ENCODE peak calls at places on chromosomes 4 and X, in five cellular contexts. R, A, C, L and P are unnamed samples.

GRCh38 chr4:152221816-152222516 is 313.9 kb downstream of the FBXW7 start:
- DNase-seq in R (no peak), A (no peak), C (no peak), L (no peak), P (no peak)

GRCh38 chrX:8815460-8816065 is 14.4 kb upstream of the FAM9A start:
- DNase-seq in R (no peak), A (peak; percentile 48), C (no peak), L (peak; percentile 2), P (no peak)

GRCh38 chr4:118917582-118917981 is 28.9 kb downstream of the SYNPO2 start:
- DNase-seq in R (no peak), A (no peak), C (no peak), L (no peak), P (no peak)

GRCh38 chr4:108543359-108543968 is 76.9 kb upstream of the RPL34 start:
- DNase-seq in R (no peak), A (no peak), C (no peak), L (no peak), P (no peak)

GRCh38 chr4:1098311-1098925 is 14.9 kb downstream of the RNF212 start:
- DNase-seq in R (no peak), A (no peak), C (no peak), L (no peak), P (no peak)

GRCh38 chr4:67584496-67584895 is 26.0 kb downstream of the STAP1 start:
- DNase-seq in R (no peak), A (no peak), C (no peak), L (no peak), P (no peak)

GRCh38 chrX:51614353-51614752 is 4.4 kb downstream of the CENPVL3 start:
- DNase-seq in R (no peak), A (peak; percentile 66), C (no peak), L (peak; percentile 12), P (peak; percentile 11)

GRCh38 chr4:127463883-127464282 is 168.9 kb upstream of the INTU start:
- DNase-seq in R (no peak), A (no peak), C (no peak), L (no peak), P (no peak)

GRCh38 chr4:148522995-148523394 is 80.8 kb upstream of the NR3C2 start:
- DNase-seq in R (no peak), A (no peak), C (no peak), L (no peak), P (no peak)

GRCh38 chr4:80521438-80521837 is 185.9 kb downstream of the CFAP299 start:
- DNase-seq in R (no peak), A (no peak), C (no peak), L (no peak), P (no peak)

GRCh38 chrX:54178100-54178940 is 4.7 kb downstream of the FAM120C start:
- DNase-seq in R (peak; percentile 25), A (peak; percentile 80), C (peak; percentile 53), L (peak; percentile 67), P (peak; percentile 25)

GRCh38 chrX:102659790-102660757 is 8.8 kb downstream of the GPRASP1 start:
- DNase-seq in R (no peak), A (peak; percentile 69), C (no peak), L (peak; percentile 42), P (no peak)

GRCh38 chr4:150119492-150119891 is 41.2 kb downstream of the DCLK2 start:
- DNase-seq in R (no peak), A (peak; percentile 45), C (no peak), L (peak; percentile 33), P (no peak)

GRCh38 chrX:136055651-136056221 is 70.5 kb downstream of the SLC9A6 start:
- DNase-seq in R (peak; percentile 91), A (peak; percentile 87), C (no peak), L (peak; percentile 77), P (peak; percentile 84)

GRCh38 chr4:188299161-188299560 is 159.9 kb downstream of the TRIML1 start:
- DNase-seq in R (no peak), A (peak; percentile 57), C (no peak), L (no peak), P (no peak)

GRCh38 chr4:97984545-97985131 is 158.6 kb downstream of the STPG2 start:
- DNase-seq in R (no peak), A (no peak), C (no peak), L (no peak), P (no peak)

GRCh38 chr4:15006416-15007024 is 4.2 kb downstream of the CPEB2 start:
- DNase-seq in R (no peak), A (peak; percentile 41), C (no peak), L (peak; percentile 15), P (no peak)

GRCh38 chr4:40552536-40552935 is 77.1 kb downstream of the RBM47 start:
- DNase-seq in R (no peak), A (no peak), C (no peak), L (no peak), P (no peak)

GRCh38 chr4:114615435-114615834 is 16.8 kb downstream of the UGT8 start:
- DNase-seq in R (no peak), A (no peak), C (no peak), L (no peak), P (no peak)

GRCh38 chr4:102778720-102779119 is 18.0 kb upstream of the MANBA start:
- DNase-seq in R (no peak), A (no peak), C (no peak), L (no peak), P (no peak)

GRCh38 chr4:158259955-158260575 is 49.8 kb downstream of the TMEM144 start:
- DNase-seq in R (no peak), A (peak; percentile 56), C (no peak), L (peak; percentile 29), P (no peak)

GRCh38 chr4:3297066-3297859 is 4.4 kb downstream of the RGS12 start:
- DNase-seq in R (no peak), A (no peak), C (no peak), L (no peak), P (no peak)

GRCh38 chrX:103584606-103585005 is 709 bp upstream of the TCEAL4 start:
- DNase-seq in R (no peak), A (no peak), C (no peak), L (no peak), P (no peak)

GRCh38 chr4:187444061-187444460 is 551.5 kb upstream of the ZFP42 start:
- DNase-seq in R (no peak), A (no peak), C (no peak), L (peak; percentile 35), P (no peak)

GRCh38 chr4:145345401-145345800 is 136.3 kb upstream of the SMAD1 start:
- DNase-seq in R (no peak), A (no peak), C (no peak), L (no peak), P (no peak)

DNA sequence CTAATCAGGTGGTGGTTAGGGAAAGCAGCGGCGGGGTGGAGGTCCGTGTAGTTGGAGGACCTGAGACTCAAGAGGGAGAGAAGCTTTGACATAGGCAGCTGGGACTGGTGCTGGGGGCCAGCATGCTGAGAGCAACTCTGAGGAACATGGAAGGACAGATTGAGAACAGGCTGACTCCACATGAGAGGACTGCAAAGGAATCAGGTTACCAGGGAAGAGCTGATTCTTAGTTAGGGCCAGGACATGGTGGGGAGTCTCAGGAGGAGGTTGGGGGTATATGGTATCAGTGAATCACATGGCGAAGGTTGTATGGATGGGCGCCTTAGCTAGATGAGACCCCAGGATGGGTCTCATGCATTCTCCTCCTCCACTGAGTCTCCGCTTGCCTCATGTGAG is 264.0 kb upstream of the BOD1L1 start:
- DNase-seq in R (no peak), A (peak; percentile 76), C (no peak), L (peak; percentile 37), P (no peak)
- TF ChIP-seq CTCF in R (no peak), A (no peak), C (no peak), L (no peak), P (no peak)

DNA sequence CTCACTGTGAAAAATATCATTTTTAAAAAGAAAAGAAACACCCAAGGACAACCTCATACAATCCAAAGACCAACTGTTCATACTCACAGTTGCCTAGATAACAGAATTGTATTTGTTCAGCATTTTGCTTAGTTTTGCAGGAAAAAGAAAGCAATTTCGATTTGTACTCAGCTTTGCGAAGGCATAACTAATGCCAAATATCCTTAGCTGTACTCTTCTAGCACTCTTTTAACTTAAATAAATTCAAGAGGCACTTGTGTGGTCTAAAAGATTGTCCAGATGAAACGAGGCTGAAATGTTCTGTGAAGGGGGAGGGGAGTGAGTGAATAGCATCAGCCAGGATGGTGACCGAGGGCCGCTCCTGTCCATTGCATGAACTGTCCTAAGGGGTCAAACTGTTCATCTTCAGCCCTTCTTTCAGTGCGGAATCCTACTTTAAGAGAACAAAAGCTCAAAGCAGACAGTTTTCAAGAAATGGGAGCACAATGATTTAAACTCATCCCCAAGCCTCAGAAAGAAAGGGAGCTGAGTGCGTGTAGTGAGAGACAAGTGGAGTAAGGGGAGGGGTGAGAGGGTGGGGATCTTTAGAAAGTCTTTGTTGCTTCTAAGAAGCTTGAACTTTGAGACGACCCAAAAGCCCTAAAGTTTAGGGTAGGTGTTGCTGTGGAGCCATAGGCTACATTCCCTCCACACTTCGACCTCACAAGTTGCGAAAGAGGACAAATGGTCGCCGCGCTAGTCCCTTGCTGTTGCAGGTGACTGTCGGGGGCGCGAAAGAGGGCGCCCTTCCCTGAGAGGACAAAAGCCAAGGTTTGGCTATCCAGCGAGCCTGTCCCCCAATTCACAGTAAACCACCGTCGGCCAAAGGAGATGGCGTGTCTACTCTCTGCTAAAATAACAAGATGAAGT is 4.0 kb upstream of the NEUROG2 start:
- DNase-seq in R (no peak), A (no peak), C (no peak), L (no peak), P (no peak)
- TF ChIP-seq CTCF in R (no peak), A (peak; percentile 9), C (no peak), L (peak; percentile 20), P (no peak)

DNA sequence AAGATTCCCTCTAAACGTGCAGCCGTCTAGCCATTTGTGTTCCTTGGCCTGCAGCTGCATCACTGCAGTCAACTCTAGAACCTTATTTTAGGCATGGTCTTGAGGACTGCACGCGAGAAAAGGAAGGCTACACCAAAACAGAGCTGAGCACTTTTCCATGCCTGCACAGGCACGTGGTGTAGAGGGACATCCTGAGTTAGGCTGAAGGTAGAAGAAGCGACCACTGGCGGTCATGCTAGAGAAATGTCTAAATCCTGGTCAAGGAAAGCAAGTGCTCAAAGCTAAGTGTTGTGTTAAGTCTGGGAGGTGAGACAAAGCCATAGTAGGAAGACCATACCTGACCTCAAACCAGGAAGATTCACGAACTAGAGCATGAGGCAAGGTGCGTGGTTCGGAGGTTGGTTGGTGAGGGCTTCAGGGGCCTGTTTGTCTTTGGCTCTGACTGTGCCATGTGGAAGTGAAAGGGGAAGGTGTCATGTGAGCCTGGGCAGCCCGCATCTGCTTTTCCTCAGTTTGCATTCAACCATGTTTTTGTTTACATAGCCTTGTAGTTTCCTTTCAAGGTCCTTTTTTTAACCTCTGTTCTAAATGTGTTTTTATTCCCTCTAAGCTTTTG is 203.8 kb downstream of the AASDH start:
- DNase-seq in R (no peak), A (no peak), C (no peak), L (no peak), P (no peak)
- TF ChIP-seq CTCF in R (no peak), A (no peak), C (no peak), L (no peak), P (no peak)

DNA sequence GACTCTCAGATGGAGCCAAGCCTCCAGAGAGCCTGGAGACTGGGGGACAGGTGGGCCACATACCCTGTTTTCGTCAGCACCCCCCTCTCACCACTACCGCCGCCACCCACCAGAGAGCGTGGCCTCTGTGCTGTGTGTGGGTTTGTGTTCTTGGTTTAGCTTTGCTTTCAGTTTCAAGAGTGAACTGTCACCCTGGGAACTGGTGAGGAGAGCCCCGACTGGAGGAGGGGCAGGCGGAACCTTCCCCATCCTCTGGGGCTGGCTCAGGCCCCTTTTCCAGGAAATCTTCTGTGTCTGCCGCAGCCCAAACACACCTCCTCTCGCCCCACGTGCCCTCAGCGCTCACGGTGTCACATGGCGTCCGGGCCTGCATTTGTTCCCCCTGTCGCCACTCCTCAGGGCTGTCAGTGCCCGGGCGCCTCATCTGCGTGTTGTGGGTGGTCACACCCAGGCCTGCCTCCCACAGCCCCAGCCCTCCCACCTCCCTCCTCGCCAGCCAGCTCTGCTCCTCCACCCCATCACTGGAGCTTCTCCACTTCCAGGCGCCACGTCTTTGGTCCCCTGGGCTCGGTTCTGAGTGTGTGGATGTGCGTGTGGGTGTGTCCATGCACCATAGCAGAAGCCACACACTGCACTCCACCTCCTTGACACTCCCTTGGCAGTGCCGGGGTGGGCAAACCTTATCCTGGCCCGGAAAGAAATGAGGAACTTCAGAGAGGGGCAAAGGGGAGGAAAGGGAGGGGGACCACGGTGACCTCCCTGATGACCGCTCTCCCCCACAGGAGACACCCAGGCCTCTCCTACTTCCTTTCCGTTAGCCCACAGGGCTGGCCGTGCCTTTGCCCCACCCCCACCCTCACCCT is 27.8 kb downstream of the ELF4 start:
- DNase-seq in R (no peak), A (no peak), C (no peak), L (no peak), P (no peak)
- TF ChIP-seq CTCF in R (no peak), A (peak; percentile 6), C (peak; percentile 4), L (no peak), P (no peak)